ENCODE peak calls at places on chromosomes 11 and 22, in eight cellular contexts. One of them, this sample, is unnamed.
A peak's percentile ranks its signal among the peaks of the same experiment; 100 is the strongest.

GRCh38 chr11:113384551-113384950 is 3.0 kb upstream of the ANKK1 start:
- DNase-seq in activated B cell treated with CpG ODN at 0.5 μM for 24 hours: no peak
- DNase-seq in CD4-positive, alpha-beta T cell: no peak
- DNase-seq in mammary epithelial cell: peak; percentile 100
- DNase-seq in neural crest cell: no peak
- DNase-seq in foreskin fibroblast: peak; percentile 91
- DNase-seq in tibial artery: no peak
- DNase-seq in HFF-Myc: peak; percentile 90
- DNase-seq in this sample: no peak

GRCh38 chr11:128519353-128519752 is 68.0 kb downstream of the ETS1 start:
- DNase-seq in activated B cell treated with CpG ODN at 0.5 μM for 24 hours: no peak
- DNase-seq in CD4-positive, alpha-beta T cell: no peak
- DNase-seq in mammary epithelial cell: no peak
- DNase-seq in neural crest cell: no peak
- DNase-seq in foreskin fibroblast: no peak
- DNase-seq in tibial artery: no peak
- DNase-seq in HFF-Myc: no peak
- DNase-seq in this sample: no peak

GRCh38 chr11:130400793-130401483 is 27.5 kb downstream of the ADAMTS8 start:
- DNase-seq in activated B cell treated with CpG ODN at 0.5 μM for 24 hours: no peak
- DNase-seq in CD4-positive, alpha-beta T cell: no peak
- DNase-seq in mammary epithelial cell: peak; percentile 21
- DNase-seq in neural crest cell: no peak
- DNase-seq in foreskin fibroblast: peak; percentile 81
- DNase-seq in tibial artery: peak; percentile 45
- DNase-seq in HFF-Myc: no peak
- DNase-seq in this sample: no peak

GRCh38 chr22:31586137-31586920 is 75.7 kb downstream of the PISD start:
- DNase-seq in activated B cell treated with CpG ODN at 0.5 μM for 24 hours: no peak
- DNase-seq in CD4-positive, alpha-beta T cell: no peak
- DNase-seq in mammary epithelial cell: no peak
- DNase-seq in neural crest cell: no peak
- DNase-seq in foreskin fibroblast: peak; percentile 68
- DNase-seq in tibial artery: no peak
- DNase-seq in HFF-Myc: no peak
- DNase-seq in this sample: no peak

GRCh38 chr22:28560005-28560742 is 119.5 kb downstream of the TTC28 start:
- DNase-seq in activated B cell treated with CpG ODN at 0.5 μM for 24 hours: no peak
- DNase-seq in CD4-positive, alpha-beta T cell: no peak
- DNase-seq in mammary epithelial cell: peak; percentile 50
- DNase-seq in neural crest cell: no peak
- DNase-seq in foreskin fibroblast: peak; percentile 34
- DNase-seq in tibial artery: no peak
- DNase-seq in HFF-Myc: no peak
- DNase-seq in this sample: no peak

GRCh38 chr11:118533769-118534729 is 3.1 kb downstream of the TMEM25 start:
- DNase-seq in activated B cell treated with CpG ODN at 0.5 μM for 24 hours: no peak
- DNase-seq in CD4-positive, alpha-beta T cell: no peak
- DNase-seq in mammary epithelial cell: no peak
- DNase-seq in neural crest cell: peak; percentile 22
- DNase-seq in foreskin fibroblast: no peak
- DNase-seq in tibial artery: no peak
- DNase-seq in HFF-Myc: no peak
- DNase-seq in this sample: no peak

GRCh38 chr11:95426823-95427462 is 195.9 kb upstream of the SESN3 start:
- DNase-seq in activated B cell treated with CpG ODN at 0.5 μM for 24 hours: no peak
- DNase-seq in CD4-positive, alpha-beta T cell: no peak
- DNase-seq in mammary epithelial cell: peak; percentile 35
- DNase-seq in neural crest cell: no peak
- DNase-seq in foreskin fibroblast: no peak
- DNase-seq in tibial artery: no peak
- DNase-seq in HFF-Myc: no peak
- DNase-seq in this sample: no peak

GRCh38 chr11:122145715-122146274 is 29.8 kb upstream of the BLID start:
- DNase-seq in activated B cell treated with CpG ODN at 0.5 μM for 24 hours: no peak
- DNase-seq in CD4-positive, alpha-beta T cell: no peak
- DNase-seq in mammary epithelial cell: no peak
- DNase-seq in neural crest cell: no peak
- DNase-seq in foreskin fibroblast: no peak
- DNase-seq in tibial artery: no peak
- DNase-seq in HFF-Myc: no peak
- DNase-seq in this sample: no peak

GRCh38 chr22:33519140-33519973 is 400.9 kb downstream of the LARGE1 start:
- DNase-seq in activated B cell treated with CpG ODN at 0.5 μM for 24 hours: peak; percentile 22
- DNase-seq in CD4-positive, alpha-beta T cell: no peak
- DNase-seq in mammary epithelial cell: peak; percentile 18
- DNase-seq in neural crest cell: peak; percentile 45
- DNase-seq in foreskin fibroblast: no peak
- DNase-seq in tibial artery: no peak
- DNase-seq in HFF-Myc: peak; percentile 43
- DNase-seq in this sample: no peak

GRCh38 chr22:23696326-23696851 is 5.6 kb downstream of the RGL4 start:
- DNase-seq in activated B cell treated with CpG ODN at 0.5 μM for 24 hours: peak; percentile 52
- DNase-seq in CD4-positive, alpha-beta T cell: peak; percentile 73
- DNase-seq in mammary epithelial cell: no peak
- DNase-seq in neural crest cell: no peak
- DNase-seq in foreskin fibroblast: no peak
- DNase-seq in tibial artery: no peak
- DNase-seq in HFF-Myc: no peak
- DNase-seq in this sample: peak; percentile 63

GRCh38 chr11:43074810-43075209 is 237.0 kb upstream of the API5 start:
- DNase-seq in activated B cell treated with CpG ODN at 0.5 μM for 24 hours: no peak
- DNase-seq in CD4-positive, alpha-beta T cell: no peak
- DNase-seq in mammary epithelial cell: no peak
- DNase-seq in neural crest cell: no peak
- DNase-seq in foreskin fibroblast: no peak
- DNase-seq in tibial artery: no peak
- DNase-seq in HFF-Myc: no peak
- DNase-seq in this sample: no peak

GRCh38 chr11:129295746-129296145 is 79.9 kb upstream of the BARX2 start:
- DNase-seq in activated B cell treated with CpG ODN at 0.5 μM for 24 hours: no peak
- DNase-seq in CD4-positive, alpha-beta T cell: no peak
- DNase-seq in mammary epithelial cell: no peak
- DNase-seq in neural crest cell: no peak
- DNase-seq in foreskin fibroblast: no peak
- DNase-seq in tibial artery: no peak
- DNase-seq in HFF-Myc: no peak
- DNase-seq in this sample: no peak

GRCh38 chr11:12288934-12289666 is 88.3 kb upstream of the PARVA start:
- DNase-seq in activated B cell treated with CpG ODN at 0.5 μM for 24 hours: no peak
- DNase-seq in CD4-positive, alpha-beta T cell: no peak
- DNase-seq in mammary epithelial cell: no peak
- DNase-seq in neural crest cell: no peak
- DNase-seq in foreskin fibroblast: no peak
- DNase-seq in tibial artery: no peak
- DNase-seq in HFF-Myc: no peak
- DNase-seq in this sample: no peak
- TF ChIP-seq CTCF in activated B cell treated with CpG ODN at 0.5 μM for 24 hours: no peak
- TF ChIP-seq CTCF in CD4-positive, alpha-beta T cell: peak; percentile 38
- TF ChIP-seq CTCF in mammary epithelial cell: no peak
- TF ChIP-seq CTCF in neural crest cell: no peak
- TF ChIP-seq CTCF in foreskin fibroblast: no peak
- TF ChIP-seq CTCF in tibial artery: no peak
- TF ChIP-seq CTCF in HFF-Myc: no peak
- TF ChIP-seq CTCF in this sample: no peak

DNA sequence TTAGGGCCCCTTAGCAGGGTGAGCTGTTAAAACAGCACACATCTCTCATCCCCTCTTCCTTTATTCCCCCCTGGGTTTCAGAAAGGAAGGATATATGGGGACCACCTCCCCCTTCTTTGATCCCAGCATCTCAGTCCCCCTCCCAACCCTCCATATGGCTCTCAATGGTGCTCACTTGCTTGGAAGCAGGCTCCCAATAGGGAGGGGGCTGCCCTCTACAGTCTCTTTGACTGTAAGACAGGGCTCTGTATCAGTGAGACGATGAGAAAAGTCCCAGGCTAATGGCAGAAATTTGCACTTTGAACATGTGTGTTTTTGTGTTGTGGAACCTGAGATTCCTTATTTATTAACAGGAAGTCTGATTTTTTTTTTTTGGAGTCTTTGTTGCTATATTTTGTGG is 4.2 kb upstream of the CNTF start:
- DNase-seq in activated B cell treated with CpG ODN at 0.5 μM for 24 hours: no peak
- DNase-seq in CD4-positive, alpha-beta T cell: no peak
- DNase-seq in mammary epithelial cell: no peak
- DNase-seq in neural crest cell: no peak
- DNase-seq in foreskin fibroblast: no peak
- DNase-seq in tibial artery: no peak
- DNase-seq in HFF-Myc: no peak
- DNase-seq in this sample: no peak
- TF ChIP-seq CTCF in activated B cell treated with CpG ODN at 0.5 μM for 24 hours: no peak
- TF ChIP-seq CTCF in CD4-positive, alpha-beta T cell: no peak
- TF ChIP-seq CTCF in mammary epithelial cell: no peak
- TF ChIP-seq CTCF in neural crest cell: no peak
- TF ChIP-seq CTCF in foreskin fibroblast: no peak
- TF ChIP-seq CTCF in tibial artery: no peak
- TF ChIP-seq CTCF in HFF-Myc: no peak
- TF ChIP-seq CTCF in this sample: no peak

DNA sequence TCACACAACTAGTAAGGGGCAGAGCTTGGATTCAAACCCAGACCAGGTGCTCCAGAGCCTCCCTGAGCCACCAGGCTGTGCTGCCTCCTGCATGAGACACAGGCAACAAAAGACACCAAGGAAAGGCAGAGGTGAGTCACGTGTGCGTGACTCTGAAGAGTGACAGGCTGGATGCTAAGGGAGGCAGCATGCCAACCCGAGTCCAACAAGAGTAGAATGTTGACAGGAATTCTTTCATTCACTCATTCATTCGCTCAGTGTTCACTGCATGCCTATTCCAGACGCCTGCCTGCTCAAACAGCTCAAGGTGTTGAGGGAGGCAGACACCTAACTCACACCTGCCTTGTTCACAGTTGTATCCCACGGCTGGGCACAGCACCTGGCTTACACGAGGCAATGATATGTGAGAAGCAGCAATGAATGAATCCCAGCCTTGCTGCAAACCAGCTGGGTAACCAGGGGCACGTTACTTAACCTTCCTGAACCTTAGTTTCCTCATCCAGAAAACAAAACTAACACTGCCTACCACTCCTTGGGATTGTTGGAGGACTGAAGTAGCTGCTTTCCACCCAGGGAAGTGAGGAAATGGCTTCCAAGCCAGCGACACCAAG is 73.8 kb upstream of the ARFGAP3 start:
- DNase-seq in activated B cell treated with CpG ODN at 0.5 μM for 24 hours: peak; percentile 43
- DNase-seq in CD4-positive, alpha-beta T cell: no peak
- DNase-seq in mammary epithelial cell: peak; percentile 67
- DNase-seq in neural crest cell: no peak
- DNase-seq in foreskin fibroblast: no peak
- DNase-seq in tibial artery: no peak
- DNase-seq in HFF-Myc: no peak
- DNase-seq in this sample: no peak
- TF ChIP-seq CTCF in activated B cell treated with CpG ODN at 0.5 μM for 24 hours: no peak
- TF ChIP-seq CTCF in CD4-positive, alpha-beta T cell: no peak
- TF ChIP-seq CTCF in mammary epithelial cell: peak; percentile 58
- TF ChIP-seq CTCF in neural crest cell: no peak
- TF ChIP-seq CTCF in foreskin fibroblast: peak; percentile 24
- TF ChIP-seq CTCF in tibial artery: no peak
- TF ChIP-seq CTCF in HFF-Myc: no peak
- TF ChIP-seq CTCF in this sample: no peak

GRCh38 chr11:57732661-57733060 is 8.6 kb upstream of the SELENOH start:
- DNase-seq in activated B cell treated with CpG ODN at 0.5 μM for 24 hours: no peak
- DNase-seq in CD4-positive, alpha-beta T cell: no peak
- DNase-seq in mammary epithelial cell: no peak
- DNase-seq in neural crest cell: no peak
- DNase-seq in foreskin fibroblast: no peak
- DNase-seq in tibial artery: no peak
- DNase-seq in HFF-Myc: no peak
- DNase-seq in this sample: no peak

GRCh38 chr11:57727185-57727584 is 14.1 kb upstream of the SELENOH start:
- DNase-seq in activated B cell treated with CpG ODN at 0.5 μM for 24 hours: no peak
- DNase-seq in CD4-positive, alpha-beta T cell: no peak
- DNase-seq in mammary epithelial cell: peak; percentile 25
- DNase-seq in neural crest cell: no peak
- DNase-seq in foreskin fibroblast: no peak
- DNase-seq in tibial artery: no peak
- DNase-seq in HFF-Myc: no peak
- DNase-seq in this sample: no peak

GRCh38 chr11:57728829-57729228 is 12.5 kb upstream of the SELENOH start:
- DNase-seq in activated B cell treated with CpG ODN at 0.5 μM for 24 hours: no peak
- DNase-seq in CD4-positive, alpha-beta T cell: no peak
- DNase-seq in mammary epithelial cell: no peak
- DNase-seq in neural crest cell: no peak
- DNase-seq in foreskin fibroblast: no peak
- DNase-seq in tibial artery: no peak
- DNase-seq in HFF-Myc: no peak
- DNase-seq in this sample: no peak

GRCh38 chr11:57729479-57729878 is 11.8 kb upstream of the SELENOH start:
- DNase-seq in activated B cell treated with CpG ODN at 0.5 μM for 24 hours: no peak
- DNase-seq in CD4-positive, alpha-beta T cell: no peak
- DNase-seq in mammary epithelial cell: no peak
- DNase-seq in neural crest cell: no peak
- DNase-seq in foreskin fibroblast: no peak
- DNase-seq in tibial artery: no peak
- DNase-seq in HFF-Myc: no peak
- DNase-seq in this sample: no peak
- TF ChIP-seq CTCF in activated B cell treated with CpG ODN at 0.5 μM for 24 hours: no peak
- TF ChIP-seq CTCF in CD4-positive, alpha-beta T cell: no peak
- TF ChIP-seq CTCF in mammary epithelial cell: no peak
- TF ChIP-seq CTCF in neural crest cell: no peak
- TF ChIP-seq CTCF in foreskin fibroblast: no peak
- TF ChIP-seq CTCF in tibial artery: no peak
- TF ChIP-seq CTCF in HFF-Myc: no peak
- TF ChIP-seq CTCF in this sample: no peak

GRCh38 chr11:70942593-70942992 is 309.8 kb downstream of the SHANK2 start:
- DNase-seq in activated B cell treated with CpG ODN at 0.5 μM for 24 hours: no peak
- DNase-seq in CD4-positive, alpha-beta T cell: no peak
- DNase-seq in mammary epithelial cell: no peak
- DNase-seq in neural crest cell: peak; percentile 14
- DNase-seq in foreskin fibroblast: no peak
- DNase-seq in tibial artery: no peak
- DNase-seq in HFF-Myc: no peak
- DNase-seq in this sample: no peak
- TF ChIP-seq CTCF in activated B cell treated with CpG ODN at 0.5 μM for 24 hours: no peak
- TF ChIP-seq CTCF in CD4-positive, alpha-beta T cell: no peak
- TF ChIP-seq CTCF in mammary epithelial cell: peak; percentile 46
- TF ChIP-seq CTCF in neural crest cell: peak; percentile 57
- TF ChIP-seq CTCF in foreskin fibroblast: no peak
- TF ChIP-seq CTCF in tibial artery: no peak
- TF ChIP-seq CTCF in HFF-Myc: peak; percentile 26
- TF ChIP-seq CTCF in this sample: no peak

DNA sequence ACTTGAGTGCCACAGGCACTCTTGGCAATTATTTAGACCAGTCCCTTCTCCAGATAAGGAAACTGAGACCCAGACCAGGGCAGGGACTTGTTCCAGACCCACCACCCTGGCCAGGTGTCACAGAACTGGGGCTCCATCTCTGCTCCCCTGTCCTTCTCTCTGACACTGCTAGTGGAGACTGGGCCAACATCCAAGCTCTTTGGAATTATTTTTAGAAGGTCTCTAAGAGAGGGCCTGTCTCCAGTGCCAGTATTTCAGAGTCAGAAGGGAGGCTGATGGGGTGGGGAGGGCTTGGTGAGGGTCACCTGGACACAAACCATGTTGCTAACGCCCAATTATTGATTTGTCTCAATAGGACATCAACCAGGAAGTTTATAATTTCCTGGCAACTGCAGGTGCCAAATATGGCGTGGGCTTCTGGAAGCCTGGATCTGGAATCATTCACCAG is 32.7 kb downstream of the POLR3H start:
- DNase-seq in activated B cell treated with CpG ODN at 0.5 μM for 24 hours: no peak
- DNase-seq in CD4-positive, alpha-beta T cell: no peak
- DNase-seq in mammary epithelial cell: no peak
- DNase-seq in neural crest cell: no peak
- DNase-seq in foreskin fibroblast: no peak
- DNase-seq in tibial artery: no peak
- DNase-seq in HFF-Myc: no peak
- DNase-seq in this sample: no peak
- TF ChIP-seq CTCF in activated B cell treated with CpG ODN at 0.5 μM for 24 hours: no peak
- TF ChIP-seq CTCF in CD4-positive, alpha-beta T cell: no peak
- TF ChIP-seq CTCF in mammary epithelial cell: no peak
- TF ChIP-seq CTCF in neural crest cell: no peak
- TF ChIP-seq CTCF in foreskin fibroblast: no peak
- TF ChIP-seq CTCF in tibial artery: no peak
- TF ChIP-seq CTCF in HFF-Myc: no peak
- TF ChIP-seq CTCF in this sample: no peak

GRCh38 chr11:111454561-111455192 is 57.5 kb downstream of the BTG4 start:
- DNase-seq in activated B cell treated with CpG ODN at 0.5 μM for 24 hours: no peak
- DNase-seq in CD4-positive, alpha-beta T cell: no peak
- DNase-seq in mammary epithelial cell: peak; percentile 82
- DNase-seq in neural crest cell: peak; percentile 58
- DNase-seq in foreskin fibroblast: peak; percentile 53
- DNase-seq in tibial artery: no peak
- DNase-seq in HFF-Myc: no peak
- DNase-seq in this sample: no peak
- TF ChIP-seq CTCF in activated B cell treated with CpG ODN at 0.5 μM for 24 hours: no peak
- TF ChIP-seq CTCF in CD4-positive, alpha-beta T cell: no peak
- TF ChIP-seq CTCF in mammary epithelial cell: peak; percentile 56
- TF ChIP-seq CTCF in neural crest cell: peak; percentile 67
- TF ChIP-seq CTCF in foreskin fibroblast: peak; percentile 34
- TF ChIP-seq CTCF in tibial artery: no peak
- TF ChIP-seq CTCF in HFF-Myc: peak; percentile 47
- TF ChIP-seq CTCF in this sample: no peak

This sample was measured in natural killer cell.